ENCODE peak calls at places on chromosome 18, in six cellular contexts. Q, K, O, Z, V and L are unnamed samples.

GRCh38 chr18:44742126-44742525 is 61.4 kb downstream of the SETBP1 start:
- DNase-seq in V (no peak), Q (no peak), O (no peak), Z (no peak), K (no peak), L (no peak)

GRCh38 chr18:76518073-76518472 is 23.0 kb upstream of the ZNF516 start:
- DNase-seq in V (peak; percentile 14), Z (no peak), K (no peak), O (no peak), Q (no peak), L (no peak)

GRCh38 chr18:33579147-33579867 is 1.3 kb downstream of the ASXL3 start:
- DNase-seq in K (no peak), Z (no peak), Q (no peak), O (no peak), V (peak; percentile 25), L (no peak)

GRCh38 chr18:62878305-62878704 is 163.0 kb downstream of the PHLPP1 start:
- DNase-seq in K (no peak), Q (no peak), V (no peak), Z (no peak), O (no peak), L (no peak)

GRCh38 chr18:75530548-75531211 is 103.2 kb upstream of the SMIM21 start:
- DNase-seq in Q (no peak), Z (no peak), K (no peak), O (no peak), V (no peak), L (no peak)

GRCh38 chr18:27803957-27804356 is 373.0 kb downstream of the CDH2 start:
- DNase-seq in V (no peak), K (no peak), Q (no peak), Z (no peak), O (no peak), L (no peak)

GRCh38 chr18:74234326-74235171 is 57.2 kb downstream of the CYB5A start:
- DNase-seq in V (peak; percentile 7), K (peak; percentile 32), Z (peak; percentile 18), Q (peak; percentile 98), O (no peak), L (peak; percentile 43)

GRCh38 chr18:70028734-70029133 is 81.1 kb upstream of the CD226 start:
- DNase-seq in Z (peak; percentile 38), K (no peak), Q (no peak), V (no peak), O (peak; percentile 27), L (no peak)

GRCh38 chr18:4869101-4869500 is 328.0 kb downstream of the AKAIN1 start:
- DNase-seq in K (no peak), V (no peak), Q (no peak), Z (no peak), O (no peak), L (no peak)

GRCh38 chr18:46623541-46623940 is 33.5 kb downstream of the LOXHD1 start:
- DNase-seq in Z (no peak), Q (no peak), V (peak; percentile 12), K (no peak), O (no peak), L (no peak)

GRCh38 chr18:6624729-6625308 is 104.7 kb upstream of the ARHGAP28 start:
- DNase-seq in K (no peak), Q (no peak), V (peak; percentile 81), O (no peak), Z (no peak), L (no peak)

GRCh38 chr18:29457316-29457715 is 1280.4 kb upstream of the CDH2 start:
- DNase-seq in Z (no peak), O (no peak), Q (no peak), K (no peak), V (no peak), L (no peak)

GRCh38 chr18:41121116-41121826 is 833.8 kb upstream of the PIK3C3 start:
- DNase-seq in K (no peak), V (peak; percentile 78), Z (no peak), O (no peak), Q (no peak), L (no peak)

GRCh38 chr18:63553117-63553516 is 10.9 kb downstream of the SERPINB12 start:
- DNase-seq in Z (no peak), Q (no peak), K (no peak), O (no peak), V (no peak), L (peak; percentile 87)

GRCh38 chr18:36648803-36649202 is 180.0 kb downstream of the TPGS2 start:
- DNase-seq in K (no peak), V (no peak), Z (no peak), O (no peak), Q (no peak), L (no peak)

GRCh38 chr18:46164920-46165319 is 60.7 kb downstream of the HAUS1 start:
- DNase-seq in Z (no peak), O (no peak), K (no peak), V (no peak), Q (no peak), L (no peak)

GRCh38 chr18:7741640-7742039 is 174.5 kb downstream of the PTPRM start:
- DNase-seq in Q (no peak), V (no peak), Z (no peak), K (no peak), O (no peak), L (no peak)

GRCh38 chr18:21443776-21444464 is 156.6 kb downstream of the ESCO1 start:
- DNase-seq in K (no peak), O (no peak), V (no peak), Z (no peak), Q (no peak), L (no peak)

GRCh38 chr18:21441670-21442069 is 158.8 kb downstream of the ESCO1 start:
- DNase-seq in V (no peak), Z (no peak), Q (no peak), K (no peak), O (no peak), L (no peak)

GRCh38 chr18:21449367-21450250 is 150.9 kb downstream of the ESCO1 start:
- DNase-seq in Z (no peak), V (no peak), K (no peak), O (no peak), Q (no peak), L (no peak)

GRCh38 chr18:21448301-21448700 is 152.2 kb downstream of the ESCO1 start:
- DNase-seq in Z (no peak), O (no peak), Q (no peak), K (no peak), V (no peak), L (no peak)

DNA sequence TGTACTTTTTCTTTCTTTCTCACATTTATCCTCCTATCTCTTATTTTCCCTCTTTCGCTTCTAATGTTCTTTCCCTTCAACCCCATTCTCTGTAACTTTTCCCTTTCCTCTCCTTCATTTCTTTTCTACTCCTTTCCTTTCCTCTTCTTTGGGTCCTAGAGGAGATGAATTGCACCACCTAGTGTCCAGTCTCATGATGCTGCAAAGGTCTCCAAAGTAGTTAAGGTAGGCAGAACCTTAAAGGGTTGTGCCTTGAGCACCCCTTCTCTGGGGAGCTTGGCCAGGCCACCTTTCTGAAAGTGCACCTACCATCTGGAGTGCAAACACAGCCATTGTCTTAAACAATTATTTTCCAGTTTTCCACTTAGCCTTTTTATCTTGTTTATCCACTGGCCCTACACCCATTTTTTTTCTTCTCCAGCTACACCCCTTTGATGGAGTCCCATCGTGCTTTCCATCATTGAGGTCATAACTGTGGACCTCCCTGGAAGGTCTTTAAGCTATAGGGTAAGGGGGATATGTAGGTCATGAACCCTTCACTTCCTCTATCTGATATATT is 156.0 kb downstream of the ESCO1 start:
- DNase-seq in Z (peak; percentile 60), K (peak; percentile 32), O (no peak), V (peak; percentile 48), Q (peak; percentile 54), L (peak; percentile 56)
- TF ChIP-seq MYC in Z (no peak), K (no peak), O (no peak), V (no peak), Q (no peak), L (no peak)

DNA sequence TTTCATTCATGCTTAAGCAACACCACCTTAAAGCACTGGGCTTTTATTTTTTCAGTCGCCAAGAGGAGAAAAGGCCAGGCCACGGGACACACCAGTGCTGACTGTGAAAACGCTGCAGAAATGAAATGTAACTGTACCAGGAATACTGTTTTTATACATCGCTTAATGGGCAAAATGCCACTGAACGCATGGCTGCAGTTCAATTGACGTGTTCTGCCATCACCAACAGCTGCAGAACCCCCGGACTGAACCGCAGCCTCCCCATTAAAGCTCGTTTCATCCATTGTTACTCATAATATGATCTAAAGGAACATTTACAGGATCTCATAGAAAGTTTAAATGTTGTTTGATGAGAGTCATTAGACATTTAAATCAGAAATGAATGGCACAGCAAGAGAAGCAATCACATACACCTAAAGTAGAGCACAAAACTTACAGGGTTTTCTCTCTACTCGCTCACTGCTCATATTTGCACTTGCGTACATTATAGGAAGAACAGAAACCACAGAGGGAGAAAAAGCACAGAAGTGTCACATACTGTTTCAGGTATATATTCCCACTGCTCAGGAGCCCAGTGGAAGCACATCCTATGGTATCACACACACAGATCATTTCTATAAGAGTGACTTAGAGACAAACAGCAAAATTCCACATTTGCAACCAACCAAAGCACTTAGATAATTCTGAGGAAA is 35.3 kb downstream of the TCF4 start:
- DNase-seq in Q (no peak), K (no peak), V (no peak), Z (no peak), O (no peak), L (no peak)
- TF ChIP-seq POLR2A in Q (no peak), K (no peak), V (no peak), Z (no peak), O (no peak), L (no peak)

DNA sequence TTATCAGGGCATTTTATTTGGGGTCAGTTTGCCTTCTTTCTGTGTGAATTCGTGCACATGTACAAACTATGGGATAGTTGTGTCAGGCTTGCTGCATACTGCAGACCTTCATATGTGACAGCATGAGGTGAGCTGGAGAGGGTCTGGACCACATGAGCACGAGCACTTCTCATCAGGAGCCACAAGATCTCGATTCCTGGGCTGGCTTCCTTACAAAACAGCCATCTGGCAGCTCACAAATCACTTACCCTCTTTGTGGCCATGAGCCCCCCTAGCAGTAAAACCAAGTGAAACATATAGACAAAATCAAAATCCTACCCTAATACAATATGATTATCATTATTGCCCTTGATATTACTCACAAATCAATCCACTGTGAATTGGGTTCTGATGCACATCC is 121.2 kb downstream of the MTCL1 start:
- DNase-seq in O (no peak), V (no peak), K (no peak), Q (no peak), Z (no peak), L (no peak)
- TF ChIP-seq MYC in O (no peak), V (no peak), K (no peak), Q (no peak), Z (no peak), L (no peak)

GRCh38 chr18:9147440-9148238 is 11.1 kb downstream of the ANKRD12 start:
- DNase-seq in V (peak; percentile 79), Z (peak; percentile 81), Q (peak; percentile 72), K (peak; percentile 41), O (peak; percentile 53), L (peak; percentile 79)

GRCh38 chr18:9150116-9150515 is 13.5 kb downstream of the ANKRD12 start:
- DNase-seq in O (no peak), V (no peak), Q (no peak), Z (no peak), K (no peak), L (no peak)

GRCh38 chr18:9153281-9153680 is 16.7 kb downstream of the ANKRD12 start:
- DNase-seq in Z (no peak), Q (no peak), V (peak; percentile 43), O (no peak), K (no peak), L (no peak)

GRCh38 chr18:9146224-9146623 is 9.6 kb downstream of the ANKRD12 start:
- DNase-seq in Z (no peak), Q (no peak), K (no peak), V (no peak), O (no peak), L (no peak)

DNA sequence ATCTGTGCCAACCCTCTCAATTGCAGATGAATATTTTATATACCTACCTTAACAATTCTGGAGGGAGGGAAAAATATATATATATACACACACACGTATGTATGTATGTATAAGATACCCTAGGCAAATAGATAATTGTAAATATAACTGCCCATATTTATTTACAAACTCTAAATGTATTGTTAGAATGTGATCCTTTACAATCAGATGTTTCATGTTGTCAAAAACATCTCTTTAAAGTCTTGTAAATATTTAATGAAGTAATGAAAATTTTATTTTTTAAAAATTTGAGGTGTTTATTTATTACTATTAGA is 11.6 kb downstream of the ANKRD12 start:
- DNase-seq in O (no peak), K (no peak), Z (no peak), Q (no peak), V (no peak), L (no peak)
- TF ChIP-seq POLR2A in O (no peak), K (no peak), Z (no peak), Q (no peak), V (no peak), L (no peak)